ENCODE peak calls at places on chromosomes 5 and 9, in eight cellular contexts. One of them, this sample, is unnamed.
A peak's percentile ranks its signal among the peaks of the same experiment; 100 is the strongest.

GRCh38 chr9:127537792-127538191 is 74.3 kb upstream of the STXBP1 start:
- DNase-seq in NCI-H526: no peak
- DNase-seq in GM20000: peak; percentile 49
- DNase-seq in adrenal gland: no peak
- DNase-seq in activated T-cell treated with anti-CD3 and anti-CD28 coated beads for 24 hours: no peak
- DNase-seq in caudate nucleus: no peak
- DNase-seq in endodermal cell: peak; percentile 75
- DNase-seq in stimulated activated CD8-positive, alpha-beta memory T cell treated with anti-CD3 and anti-CD28 coated beads, Interleukin-4, amount 100 ng/mL, for 4 hours: no peak
- DNase-seq in this sample: no peak

GRCh38 chr5:80288177-80288576 is 31.6 kb upstream of the SPZ1 start:
- DNase-seq in NCI-H526: no peak
- DNase-seq in GM20000: no peak
- DNase-seq in adrenal gland: no peak
- DNase-seq in activated T-cell treated with anti-CD3 and anti-CD28 coated beads for 24 hours: no peak
- DNase-seq in caudate nucleus: no peak
- DNase-seq in endodermal cell: no peak
- DNase-seq in stimulated activated CD8-positive, alpha-beta memory T cell treated with anti-CD3 and anti-CD28 coated beads, Interleukin-4, amount 100 ng/mL, for 4 hours: no peak
- DNase-seq in this sample: no peak

GRCh38 chr5:79285833-79286232 is 49.9 kb downstream of the JMY start:
- DNase-seq in NCI-H526: no peak
- DNase-seq in GM20000: no peak
- DNase-seq in adrenal gland: no peak
- DNase-seq in activated T-cell treated with anti-CD3 and anti-CD28 coated beads for 24 hours: no peak
- DNase-seq in caudate nucleus: no peak
- DNase-seq in endodermal cell: no peak
- DNase-seq in stimulated activated CD8-positive, alpha-beta memory T cell treated with anti-CD3 and anti-CD28 coated beads, Interleukin-4, amount 100 ng/mL, for 4 hours: no peak
- DNase-seq in this sample: no peak

GRCh38 chr5:176619569-176620332 is 9.8 kb upstream of the GPRIN1 start:
- DNase-seq in NCI-H526: no peak
- DNase-seq in GM20000: no peak
- DNase-seq in adrenal gland: no peak
- DNase-seq in activated T-cell treated with anti-CD3 and anti-CD28 coated beads for 24 hours: no peak
- DNase-seq in caudate nucleus: no peak
- DNase-seq in endodermal cell: peak; percentile 71
- DNase-seq in stimulated activated CD8-positive, alpha-beta memory T cell treated with anti-CD3 and anti-CD28 coated beads, Interleukin-4, amount 100 ng/mL, for 4 hours: no peak
- DNase-seq in this sample: no peak

GRCh38 chr9:82456621-82457020 is 468.0 kb downstream of the SPATA31D1 start:
- DNase-seq in NCI-H526: no peak
- DNase-seq in GM20000: no peak
- DNase-seq in adrenal gland: no peak
- DNase-seq in activated T-cell treated with anti-CD3 and anti-CD28 coated beads for 24 hours: no peak
- DNase-seq in caudate nucleus: no peak
- DNase-seq in endodermal cell: no peak
- DNase-seq in stimulated activated CD8-positive, alpha-beta memory T cell treated with anti-CD3 and anti-CD28 coated beads, Interleukin-4, amount 100 ng/mL, for 4 hours: no peak
- DNase-seq in this sample: no peak

GRCh38 chr5:2754621-2755370 is 3.3 kb upstream of the IRX2 start:
- DNase-seq in NCI-H526: no peak
- DNase-seq in GM20000: no peak
- DNase-seq in adrenal gland: no peak
- DNase-seq in activated T-cell treated with anti-CD3 and anti-CD28 coated beads for 24 hours: no peak
- DNase-seq in caudate nucleus: no peak
- DNase-seq in endodermal cell: peak; percentile 80
- DNase-seq in stimulated activated CD8-positive, alpha-beta memory T cell treated with anti-CD3 and anti-CD28 coated beads, Interleukin-4, amount 100 ng/mL, for 4 hours: no peak
- DNase-seq in this sample: no peak

GRCh38 chr9:120911295-120911843 is 15.2 kb downstream of the TRAF1 start:
- DNase-seq in NCI-H526: no peak
- DNase-seq in GM20000: no peak
- DNase-seq in adrenal gland: no peak
- DNase-seq in activated T-cell treated with anti-CD3 and anti-CD28 coated beads for 24 hours: no peak
- DNase-seq in caudate nucleus: no peak
- DNase-seq in endodermal cell: no peak
- DNase-seq in stimulated activated CD8-positive, alpha-beta memory T cell treated with anti-CD3 and anti-CD28 coated beads, Interleukin-4, amount 100 ng/mL, for 4 hours: no peak
- DNase-seq in this sample: no peak

GRCh38 chr5:110865400-110866094 is 126.7 kb downstream of the SLC25A46 start:
- DNase-seq in NCI-H526: peak; percentile 16
- DNase-seq in GM20000: peak; percentile 36
- DNase-seq in adrenal gland: peak; percentile 8
- DNase-seq in activated T-cell treated with anti-CD3 and anti-CD28 coated beads for 24 hours: no peak
- DNase-seq in caudate nucleus: no peak
- DNase-seq in endodermal cell: peak; percentile 91
- DNase-seq in stimulated activated CD8-positive, alpha-beta memory T cell treated with anti-CD3 and anti-CD28 coated beads, Interleukin-4, amount 100 ng/mL, for 4 hours: no peak
- DNase-seq in this sample: no peak

GRCh38 chr5:65290677-65291076 is 191.0 kb downstream of the ADAMTS6 start:
- DNase-seq in NCI-H526: no peak
- DNase-seq in GM20000: no peak
- DNase-seq in adrenal gland: no peak
- DNase-seq in activated T-cell treated with anti-CD3 and anti-CD28 coated beads for 24 hours: no peak
- DNase-seq in caudate nucleus: no peak
- DNase-seq in endodermal cell: no peak
- DNase-seq in stimulated activated CD8-positive, alpha-beta memory T cell treated with anti-CD3 and anti-CD28 coated beads, Interleukin-4, amount 100 ng/mL, for 4 hours: no peak
- DNase-seq in this sample: no peak

GRCh38 chr9:82799300-82799699 is 263.6 kb downstream of the RASEF start:
- DNase-seq in NCI-H526: no peak
- DNase-seq in GM20000: no peak
- DNase-seq in adrenal gland: no peak
- DNase-seq in activated T-cell treated with anti-CD3 and anti-CD28 coated beads for 24 hours: no peak
- DNase-seq in caudate nucleus: no peak
- DNase-seq in endodermal cell: no peak
- DNase-seq in stimulated activated CD8-positive, alpha-beta memory T cell treated with anti-CD3 and anti-CD28 coated beads, Interleukin-4, amount 100 ng/mL, for 4 hours: no peak
- DNase-seq in this sample: no peak

GRCh38 chr5:67908145-67908765 is 307.3 kb upstream of the PIK3R1 start:
- DNase-seq in NCI-H526: no peak
- DNase-seq in GM20000: no peak
- DNase-seq in adrenal gland: no peak
- DNase-seq in activated T-cell treated with anti-CD3 and anti-CD28 coated beads for 24 hours: no peak
- DNase-seq in caudate nucleus: no peak
- DNase-seq in endodermal cell: no peak
- DNase-seq in stimulated activated CD8-positive, alpha-beta memory T cell treated with anti-CD3 and anti-CD28 coated beads, Interleukin-4, amount 100 ng/mL, for 4 hours: no peak
- DNase-seq in this sample: no peak

GRCh38 chr5:92634883-92635282 is 946.1 kb downstream of the NR2F1-AS1 start:
- DNase-seq in NCI-H526: no peak
- DNase-seq in GM20000: no peak
- DNase-seq in adrenal gland: no peak
- DNase-seq in activated T-cell treated with anti-CD3 and anti-CD28 coated beads for 24 hours: no peak
- DNase-seq in caudate nucleus: no peak
- DNase-seq in endodermal cell: no peak
- DNase-seq in stimulated activated CD8-positive, alpha-beta memory T cell treated with anti-CD3 and anti-CD28 coated beads, Interleukin-4, amount 100 ng/mL, for 4 hours: no peak
- DNase-seq in this sample: no peak

GRCh38 chr9:19154135-19154612 is 26.9 kb upstream of the PLIN2 start:
- DNase-seq in NCI-H526: no peak
- DNase-seq in GM20000: no peak
- DNase-seq in adrenal gland: peak; percentile 80
- DNase-seq in activated T-cell treated with anti-CD3 and anti-CD28 coated beads for 24 hours: no peak
- DNase-seq in caudate nucleus: no peak
- DNase-seq in endodermal cell: no peak
- DNase-seq in stimulated activated CD8-positive, alpha-beta memory T cell treated with anti-CD3 and anti-CD28 coated beads, Interleukin-4, amount 100 ng/mL, for 4 hours: no peak
- DNase-seq in this sample: no peak

GRCh38 chr9:37200572-37201005 is 80.2 kb downstream of the ZCCHC7 start:
- DNase-seq in NCI-H526: no peak
- DNase-seq in GM20000: no peak
- DNase-seq in adrenal gland: no peak
- DNase-seq in activated T-cell treated with anti-CD3 and anti-CD28 coated beads for 24 hours: no peak
- DNase-seq in caudate nucleus: no peak
- DNase-seq in endodermal cell: no peak
- DNase-seq in stimulated activated CD8-positive, alpha-beta memory T cell treated with anti-CD3 and anti-CD28 coated beads, Interleukin-4, amount 100 ng/mL, for 4 hours: no peak
- DNase-seq in this sample: no peak

GRCh38 chr5:150007050-150007449 is 6.5 kb downstream of the HMGXB3 start:
- DNase-seq in NCI-H526: no peak
- DNase-seq in GM20000: no peak
- DNase-seq in adrenal gland: no peak
- DNase-seq in activated T-cell treated with anti-CD3 and anti-CD28 coated beads for 24 hours: no peak
- DNase-seq in caudate nucleus: no peak
- DNase-seq in endodermal cell: no peak
- DNase-seq in stimulated activated CD8-positive, alpha-beta memory T cell treated with anti-CD3 and anti-CD28 coated beads, Interleukin-4, amount 100 ng/mL, for 4 hours: no peak
- DNase-seq in this sample: no peak

GRCh38 chr5:132831095-132831860 is 831 bp upstream of the SHROOM1 start:
- DNase-seq in NCI-H526: no peak
- DNase-seq in GM20000: no peak
- DNase-seq in adrenal gland: no peak
- DNase-seq in activated T-cell treated with anti-CD3 and anti-CD28 coated beads for 24 hours: no peak
- DNase-seq in caudate nucleus: no peak
- DNase-seq in endodermal cell: no peak
- DNase-seq in stimulated activated CD8-positive, alpha-beta memory T cell treated with anti-CD3 and anti-CD28 coated beads, Interleukin-4, amount 100 ng/mL, for 4 hours: no peak
- DNase-seq in this sample: no peak

GRCh38 chr5:168798065-168799023 is 219.2 kb upstream of the PANK3 start:
- DNase-seq in NCI-H526: no peak
- DNase-seq in GM20000: no peak
- DNase-seq in adrenal gland: peak; percentile 73
- DNase-seq in activated T-cell treated with anti-CD3 and anti-CD28 coated beads for 24 hours: no peak
- DNase-seq in caudate nucleus: no peak
- DNase-seq in endodermal cell: no peak
- DNase-seq in stimulated activated CD8-positive, alpha-beta memory T cell treated with anti-CD3 and anti-CD28 coated beads, Interleukin-4, amount 100 ng/mL, for 4 hours: no peak
- DNase-seq in this sample: no peak

This sample was measured in posterior cingulate gyrus.